ENCODE peak calls at places on chromosome 17, in four cellular contexts. K is endothelial cell, U is tibial artery, A is A549. C is an unnamed sample.

GRCh38 chr17:49567104-49567521 is 8.6 kb upstream of the NXPH3 start:
- DNase-seq in K (no peak), U (no peak), A (no peak), C (no peak)

GRCh38 chr17:78991906-78992532 is 12.3 kb upstream of the LGALS3BP start:
- DNase-seq in K (no peak), U (peak), A (no peak), C (no peak)

GRCh38 chr17:29855686-29856085 is 74.3 kb downstream of the SSH2 start:
- DNase-seq in K (no peak), U (no peak), A (no peak), C (no peak)

GRCh38 chr17:6551909-6552768 is 4.2 kb downstream of the PITPNM3 start:
- DNase-seq in K (no peak), U (no peak), A (no peak), C (peak)

GRCh38 chr17:73291260-73291801 is 20.5 kb downstream of the CDC42EP4 start:
- DNase-seq in K (no peak), U (peak), A (peak), C (no peak)

GRCh38 chr17:37294888-37295287 is 80.9 kb upstream of the C17orf78 start:
- DNase-seq in K (no peak), U (no peak), A (no peak), C (no peak)

GRCh38 chr17:49041527-49041926 is 44.3 kb downstream of the IGF2BP1 start:
- DNase-seq in K (no peak), U (no peak), A (no peak), C (no peak)

GRCh38 chr17:17070931-17071330 is 28.7 kb downstream of the MPRIP start:
- DNase-seq in K (no peak), U (peak), A (no peak), C (peak)

GRCh38 chr17:36544320-36545092 is at the start of gene GGNBP2:
- DNase-seq in K (peak), U (peak), A (peak), C (peak)

GRCh38 chr17:31489295-31490018 is 98.0 kb downstream of the RAB11FIP4 start:
- DNase-seq in K (no peak), U (no peak), A (no peak), C (no peak)

GRCh38 chr17:19978206-19978802 is 676 bp upstream of the AKAP10 start:
- DNase-seq in K (no peak), U (peak), A (no peak), C (no peak)

GRCh38 chr17:15946611-15947120 is 1.7 kb downstream of the ADORA2B start:
- DNase-seq in K (no peak), U (no peak), A (no peak), C (no peak)

GRCh38 chr17:21288581-21289017 is 4.1 kb downstream of the MAP2K3 start:
- DNase-seq in K (no peak), U (no peak), A (no peak), C (no peak)

GRCh38 chr17:66704858-66705257 is 130.1 kb upstream of the CACNG5 start:
- DNase-seq in K (no peak), U (no peak), A (no peak), C (no peak)

GRCh38 chr17:15307686-15308085 is 33.7 kb downstream of the TEKT3 start:
- DNase-seq in K (no peak), U (no peak), A (no peak), C (no peak)

GRCh38 chr17:31900877-31901276 is 631 bp downstream of the UTP6 start:
- DNase-seq in K (no peak), U (no peak), A (no peak), C (no peak)

GRCh38 chr17:74249966-74250365 is 24.1 kb upstream of the DNAI2 start:
- DNase-seq in K (no peak), U (no peak), A (no peak), C (no peak)

GRCh38 chr17:53176629-53177028 is 646.1 kb upstream of the KIF2B start:
- DNase-seq in K (no peak), U (no peak), A (no peak), C (no peak)

GRCh38 chr17:73196500-73196899 is 3.6 kb downstream of the COG1 start:
- DNase-seq in K (peak), U (no peak), A (peak), C (no peak)

GRCh38 chr17:2737693-2738092 is 11.8 kb downstream of the CCDC92B start:
- DNase-seq in K (no peak), U (no peak), A (no peak), C (no peak)

GRCh38 chr17:81302861-81303326 is 7.8 kb upstream of the SLC38A10 start:
- DNase-seq in K (no peak), U (no peak), A (no peak), C (no peak)

GRCh38 chr17:58755577-58756245 is at the start of gene PPM1E:
- DNase-seq in K (peak), U (peak), A (peak), C (no peak)

GRCh38 chr17:28327031-28327607 is 8.1 kb downstream of the TMEM97 start:
- DNase-seq in K (no peak), U (no peak), A (no peak), C (no peak)

GRCh38 chr17:69921046-69921445 is 154.0 kb upstream of the KCNJ16 start:
- DNase-seq in K (no peak), U (no peak), A (no peak), C (no peak)

GRCh38 chr17:76577876-76578275 is 7.8 kb downstream of the ST6GALNAC2 start:
- DNase-seq in K (no peak), U (no peak), A (no peak), C (no peak)

GRCh38 chr17:29358421-29358820 is 31.7 kb upstream of the TAOK1 start:
- DNase-seq in K (no peak), U (no peak), A (no peak), C (no peak)

GRCh38 chr17:28139822-28140221 is 97.3 kb downstream of the NLK start:
- DNase-seq in K (no peak), U (no peak), A (no peak), C (no peak)

GRCh38 chr17:17934214-17934613 is 38.0 kb downstream of the TOM1L2 start:
- DNase-seq in K (no peak), U (no peak), A (no peak), C (no peak)

GRCh38 chr17:2040219-2040827 is 1.5 kb upstream of the OVCA2 start:
- DNase-seq in K (no peak), U (no peak), A (no peak), C (no peak)

GRCh38 chr17:7956208-7956965 is 24.4 kb downstream of the CNTROB start:
- DNase-seq in K (no peak), U (peak), A (no peak), C (no peak)

GRCh38 chr17:45850011-45850410 is 5.3 kb downstream of the SPPL2C start:
- DNase-seq in K (no peak), U (no peak), A (no peak), C (no peak)

GRCh38 chr17:7293821-7294613 is 422 bp downstream of the YBX2 start:
- DNase-seq in K (peak), U (no peak), A (no peak), C (no peak)

GRCh38 chr17:72826602-72827001 is 265.9 kb downstream of the SLC39A11 start:
- DNase-seq in K (no peak), U (no peak), A (peak), C (no peak)

GRCh38 chr17:10127819-10128375 is 70.5 kb downstream of the GAS7 start:
- DNase-seq in K (no peak), U (peak), A (no peak), C (no peak)

DNA sequence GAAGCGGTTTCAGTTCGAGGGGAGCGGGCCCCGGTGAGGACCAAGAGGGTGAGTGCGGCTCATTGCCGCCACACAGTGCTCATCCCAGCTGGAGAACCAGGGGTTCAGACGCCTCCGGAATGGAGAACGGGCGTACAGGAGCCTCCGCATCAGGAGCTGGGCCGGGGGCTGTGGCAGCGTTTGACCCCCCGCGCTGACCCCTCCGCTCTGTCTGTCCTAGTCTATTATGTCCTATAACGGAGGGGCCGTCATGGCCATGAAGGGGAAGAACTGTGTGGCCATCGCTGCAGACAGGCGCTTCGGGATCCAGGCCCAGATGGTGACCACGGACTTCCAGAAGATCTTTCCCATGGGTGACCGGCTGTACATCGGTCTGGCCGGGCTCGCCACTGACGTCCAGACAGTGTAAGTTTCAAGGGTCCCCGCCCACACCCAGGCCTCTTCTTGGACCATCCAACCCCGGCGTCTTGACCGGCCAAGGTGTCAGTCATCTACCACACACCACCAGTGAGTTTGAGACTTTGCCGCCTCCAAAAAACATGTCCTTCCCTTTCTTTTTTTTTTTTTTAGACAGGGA is 477 bp downstream of the PSMB3 start:
- DNase-seq in K (no peak), U (no peak), A (no peak), C (no peak)
- TF ChIP-seq CTCF in K (no peak), U (no peak), A (no peak), C (no peak)

GRCh38 chr17:65261152-65261551 is 124.0 kb downstream of the RGS9 start:
- DNase-seq in K (peak), U (no peak), A (no peak), C (no peak)
- TF ChIP-seq CTCF in K (peak), U (no peak), A (no peak), C (no peak)

DNA sequence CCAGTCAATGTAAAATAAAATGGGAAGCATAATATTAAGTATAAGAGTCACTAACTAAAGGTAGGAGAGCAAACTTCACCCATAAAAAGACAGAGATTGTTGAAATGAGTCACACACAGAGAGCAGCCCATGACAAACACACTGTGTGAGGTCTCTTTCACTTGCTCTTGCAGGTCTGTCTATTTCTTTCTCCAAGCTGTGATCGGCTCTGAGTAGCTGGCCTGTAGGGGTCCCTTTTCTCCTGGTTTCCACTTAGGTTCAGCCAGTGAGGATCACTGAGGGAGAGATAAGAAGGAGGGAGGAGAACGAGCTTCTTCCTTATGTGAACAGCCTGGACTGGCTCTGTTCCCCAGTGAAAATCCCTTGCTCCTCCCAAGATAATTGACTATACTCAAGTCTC is 133.7 kb upstream of the HS3ST3A1 start:
- DNase-seq in K (no peak), U (no peak), A (peak), C (no peak)
- TF ChIP-seq CTCF in K (no peak), U (no peak), A (no peak), C (no peak)

DNA sequence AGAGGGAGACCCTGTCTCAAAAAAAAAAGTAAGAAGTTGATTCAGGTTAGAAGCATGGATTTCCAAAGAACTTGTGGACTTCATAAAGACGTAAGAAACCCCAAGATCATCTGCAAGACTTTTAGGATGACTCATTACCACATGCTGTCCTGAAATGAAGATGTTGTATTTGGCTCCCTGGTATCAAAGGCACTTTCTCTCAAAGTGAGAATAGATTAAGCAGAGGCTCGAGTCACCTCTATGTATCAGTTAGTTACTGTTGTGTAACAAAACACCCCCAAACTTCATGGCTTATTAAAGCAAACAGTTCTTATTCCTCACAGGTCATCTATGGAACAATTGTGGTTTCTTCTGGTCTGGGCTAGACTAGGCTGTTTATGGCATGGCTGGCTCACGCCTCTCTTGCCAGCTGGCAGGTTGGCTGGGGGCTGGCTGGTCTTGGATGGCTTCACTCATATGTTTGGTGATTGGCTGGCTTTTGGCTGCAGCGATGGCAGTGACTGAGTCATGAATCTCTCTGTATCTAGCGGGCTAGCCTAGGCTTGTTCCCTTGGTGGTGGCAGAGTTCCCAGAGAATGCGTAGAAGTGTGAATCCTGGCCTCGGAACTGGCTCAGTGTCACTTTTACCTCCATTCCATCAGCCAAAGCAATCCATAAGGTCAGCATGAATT is 60.4 kb upstream of the MSI2 start:
- DNase-seq in K (no peak), U (no peak), A (no peak), C (peak)
- TF ChIP-seq CTCF in K (no peak), U (no peak), A (no peak), C (no peak)

C was measured in breast epithelium.